ENCODE peak calls at places on chromosomes 2 and 18, in nine cellular contexts. K is Calu3, L is activated T-helper 1 cell treated with Interleukin-2 at 50 U/mL for 16 hours, O is thoracic aorta, T is NCI-H1105, G is COR-L47, J is iPS-NIHi11, Z is C1 segment of cervical spinal cord, X is PC-3. S is an unnamed sample.
A peak's percentile ranks its signal among the peaks of the same experiment; 100 is the strongest.

GRCh38 chr2:172293952-172294351 is 133.4 kb upstream of the ITGA6 start:
- DNase-seq in J (no peak), O (no peak), G (peak; percentile 59), T (peak; percentile 59), K (peak; percentile 70), Z (no peak), L (no peak), X (peak; percentile 43), S (no peak)

GRCh38 chr2:11646530-11646929 is 23.5 kb downstream of the NTSR2 start:
- DNase-seq in L (no peak), Z (no peak), T (no peak), X (no peak), K (no peak), G (no peak), J (no peak), O (no peak), S (no peak)

GRCh38 chr2:108813732-108814131 is 27.2 kb downstream of the CCDC138 start:
- DNase-seq in O (no peak), K (no peak), G (no peak), X (no peak), L (no peak), T (no peak), Z (no peak), J (no peak), S (no peak)

GRCh38 chr2:54416166-54416798 is 39.8 kb upstream of the SPTBN1 start:
- DNase-seq in O (no peak), J (no peak), K (peak; percentile 74), L (no peak), G (no peak), T (no peak), Z (no peak), X (no peak), S (no peak)

GRCh38 chr2:64396001-64396400 is 58.0 kb upstream of the LGALSL start:
- DNase-seq in K (no peak), Z (no peak), J (no peak), T (no peak), X (no peak), G (no peak), O (no peak), L (no peak), S (no peak)

GRCh38 chr2:232444409-232445148 is 11.4 kb upstream of the ALPI start:
- DNase-seq in O (no peak), J (peak; percentile 67), X (peak; percentile 80), Z (no peak), L (peak; percentile 24), K (peak; percentile 76), G (no peak), T (no peak), S (no peak)

GRCh38 chr2:128469203-128469602 is 150.5 kb upstream of the HS6ST1 start:
- DNase-seq in Z (no peak), X (peak; percentile 12), K (no peak), O (no peak), G (no peak), T (no peak), L (no peak), J (no peak), S (no peak)

GRCh38 chr2:185628985-185629384 is 109.6 kb upstream of the FSIP2 start:
- DNase-seq in X (peak; percentile 54), K (no peak), Z (no peak), T (no peak), G (no peak), O (no peak), L (no peak), J (peak; percentile 17), S (no peak)

GRCh38 chr2:132503621-132504200 is 87.1 kb downstream of the GPR39 start:
- DNase-seq in K (no peak), L (no peak), T (no peak), G (no peak), O (no peak), Z (no peak), X (peak; percentile 39), J (no peak), S (no peak)

GRCh38 chr18:47953471-47953931 is 23.0 kb upstream of the SMAD2 start:
- DNase-seq in O (no peak), K (no peak), Z (peak; percentile 12), T (no peak), J (peak; percentile 34), G (no peak), L (no peak), X (peak; percentile 11), S (peak; percentile 88)

GRCh38 chr2:1609706-1610485 is 134.4 kb downstream of the PXDN start:
- DNase-seq in T (no peak), L (no peak), X (no peak), K (no peak), G (no peak), Z (no peak), J (peak; percentile 11), O (no peak), S (no peak)

GRCh38 chr2:43070676-43071491 is 155.5 kb downstream of the ZFP36L2 start:
- DNase-seq in L (no peak), O (no peak), T (no peak), G (no peak), K (no peak), X (no peak), J (peak; percentile 50), Z (no peak), S (no peak)

GRCh38 chr18:48866028-48866733 is 84.6 kb downstream of the SMAD7 start:
- DNase-seq in G (peak; percentile 98), O (no peak), L (no peak), T (peak; percentile 91), X (no peak), Z (no peak), J (no peak), K (no peak), S (peak; percentile 26)

GRCh38 chr2:113255140-113256070 is 23.3 kb downstream of the PAX8 start:
- DNase-seq in Z (no peak), O (no peak), J (no peak), X (no peak), T (no peak), K (no peak), L (no peak), G (no peak), S (no peak)

GRCh38 chr2:193749485-193749884 is 1554.8 kb upstream of the TMEFF2 start:
- DNase-seq in T (no peak), L (no peak), K (no peak), J (no peak), X (no peak), O (no peak), G (no peak), Z (no peak), S (no peak)

GRCh38 chr2:98932778-98933343 is 3.2 kb downstream of the CRACDL start:
- DNase-seq in T (no peak), Z (no peak), J (no peak), G (no peak), X (no peak), O (no peak), L (no peak), K (no peak), S (no peak)

GRCh38 chr2:216478151-216478550 is 20.5 kb upstream of the RPL37A start:
- DNase-seq in G (no peak), X (peak; percentile 94), Z (no peak), J (peak; percentile 52), T (no peak), O (no peak), L (no peak), K (peak; percentile 59), S (no peak)

GRCh38 chr2:239244625-239245024 is 156.2 kb downstream of the HDAC4 start:
- DNase-seq in L (no peak), Z (no peak), J (no peak), K (no peak), O (no peak), T (no peak), G (no peak), X (no peak), S (no peak)

GRCh38 chr2:106107509-106108131 is 86.5 kb downstream of the UXS1 start:
- DNase-seq in L (peak; percentile 28), O (no peak), Z (no peak), X (peak; percentile 51), J (no peak), T (no peak), K (no peak), G (no peak), S (no peak)

GRCh38 chr18:32909798-32910561 is 137.2 kb upstream of the KLHL14 start:
- DNase-seq in G (no peak), L (no peak), Z (no peak), K (no peak), J (no peak), T (no peak), X (no peak), O (no peak), S (no peak)

GRCh38 chr2:23207871-23208270 is 177.1 kb upstream of the KLHL29 start:
- DNase-seq in K (no peak), T (no peak), X (no peak), O (no peak), J (no peak), Z (no peak), G (no peak), L (no peak), S (no peak)

GRCh38 chr18:28834889-28835288 is 658.0 kb upstream of the CDH2 start:
- DNase-seq in T (no peak), L (no peak), Z (no peak), X (peak; percentile 90), K (peak; percentile 42), J (no peak), G (no peak), O (no peak), S (no peak)

GRCh38 chr18:74722237-74722636 is 124.6 kb downstream of the ZNF407 start:
- DNase-seq in J (no peak), T (no peak), X (peak; percentile 35), L (no peak), G (no peak), Z (no peak), K (no peak), O (no peak), S (peak; percentile 3)

GRCh38 chr2:229454934-229455631 is 184.0 kb upstream of the PID1 start:
- DNase-seq in L (no peak), X (peak; percentile 69), K (no peak), Z (no peak), O (no peak), G (no peak), J (no peak), T (no peak), S (no peak)

GRCh38 chr18:66211693-66212195 is 392.1 kb downstream of the CDH19 start:
- DNase-seq in L (no peak), J (no peak), G (no peak), K (no peak), X (no peak), O (no peak), Z (no peak), T (no peak), S (no peak)

GRCh38 chr18:34738173-34738894 is 28.2 kb downstream of the DTNA start:
- DNase-seq in Z (no peak), T (no peak), O (no peak), L (no peak), J (peak; percentile 33), X (peak; percentile 34), G (peak; percentile 72), K (peak; percentile 34), S (peak; percentile 31)

GRCh38 chr18:55629136-55629535 is 41.1 kb upstream of the TCF4 start:
- DNase-seq in Z (no peak), O (no peak), K (no peak), T (no peak), X (no peak), J (no peak), L (no peak), G (no peak), S (no peak)

GRCh38 chr2:231476920-231477319 is 12.6 kb upstream of the NCL start:
- DNase-seq in L (no peak), Z (no peak), O (no peak), T (no peak), J (no peak), K (no peak), G (no peak), X (no peak), S (no peak)

S was measured in caudate nucleus.